ENCODE peak calls at places on chromosomes 1 and 21, in eight cellular contexts. P is HTR-8/SVneo; O is G401; R is lower leg skin; Q is memory B cell; G is NK-92 treated with Interleukin-12 subunit alpha and Interleukin-12 subunit beta, amount 100 ng/mL, for 24 hours; C is DMS 273 treated with DMSO at 0.1 percent for 48 hours; L is activated CD4-positive, alpha-beta T cell treated with anti-CD3 and anti-CD28 coated beads for 36 hours. H is an unnamed sample.

GRCh38 chr1:74457269-74457668 is 55.1 kb downstream of the LRRC53 start:
- DNase-seq in Q (no peak), G (no peak), O (no peak), R (no peak), P (no peak), C (no peak), L (no peak), H (no peak)

GRCh38 chr1:8169364-8170058 is 143.4 kb upstream of the ERRFI1 start:
- DNase-seq in C (peak; percentile 71), L (peak; percentile 65), O (peak; percentile 97), G (no peak), R (no peak), Q (no peak), P (peak; percentile 29), H (peak; percentile 85)

GRCh38 chr1:157202331-157202730 is 64.1 kb upstream of the ETV3 start:
- DNase-seq in Q (no peak), G (no peak), L (no peak), R (no peak), C (no peak), P (no peak), O (no peak), H (no peak)

GRCh38 chr1:31936278-31936965 is 1.7 kb downstream of the PTP4A2 start:
- DNase-seq in P (no peak), R (peak; percentile 42), Q (no peak), L (no peak), G (no peak), O (no peak), C (no peak), H (no peak)

GRCh38 chr1:227793079-227793947 is 22.2 kb upstream of the PRSS38 start:
- DNase-seq in P (no peak), C (no peak), Q (no peak), G (no peak), O (no peak), L (no peak), R (peak; percentile 84), H (no peak)

GRCh38 chr1:108729481-108729880 is 16.8 kb downstream of the FNDC7 start:
- DNase-seq in O (no peak), L (no peak), Q (no peak), P (no peak), R (no peak), G (no peak), C (no peak), H (no peak)

GRCh38 chr1:7570311-7570710 is 200.8 kb upstream of the VAMP3 start:
- DNase-seq in P (no peak), Q (no peak), C (no peak), O (no peak), R (no peak), G (no peak), L (no peak), H (no peak)

GRCh38 chr1:220956861-220957605 is 77.8 kb downstream of the HLX start:
- DNase-seq in Q (no peak), O (no peak), L (no peak), C (no peak), R (no peak), P (peak; percentile 27), G (no peak), H (no peak)

GRCh38 chr1:159839135-159839849 is 12.6 kb downstream of the SLAMF8 start:
- DNase-seq in G (no peak), C (no peak), O (no peak), L (no peak), Q (no peak), P (no peak), R (no peak), H (no peak)

GRCh38 chr1:222307621-222308020 is 240.3 kb downstream of the HHIPL2 start:
- DNase-seq in P (no peak), L (no peak), C (no peak), Q (no peak), R (no peak), G (no peak), O (no peak), H (no peak)

GRCh38 chr1:179814513-179814838 is 63.1 kb downstream of the TOR1AIP2 start:
- DNase-seq in C (no peak), Q (no peak), L (no peak), O (no peak), P (no peak), G (no peak), R (peak; percentile 91), H (no peak)

GRCh38 chr1:95438213-95438948 is 204.4 kb downstream of the RWDD3 start:
- DNase-seq in Q (no peak), G (no peak), C (no peak), R (no peak), O (no peak), L (no peak), P (no peak), H (no peak)

GRCh38 chr1:223774133-223774811 is 61.9 kb downstream of the CAPN2 start:
- DNase-seq in R (no peak), Q (no peak), L (no peak), P (no peak), C (no peak), O (no peak), G (no peak), H (no peak)

GRCh38 chr1:164588388-164589341 is 29.7 kb downstream of the PBX1 start:
- DNase-seq in Q (no peak), G (no peak), C (peak; percentile 75), R (peak; percentile 91), O (no peak), L (no peak), P (peak; percentile 5), H (peak; percentile 15)

GRCh38 chr21:39581414-39581813 is 31.3 kb upstream of the B3GALT5 start:
- DNase-seq in L (no peak), G (no peak), R (no peak), Q (no peak), P (no peak), O (no peak), C (no peak), H (no peak)

GRCh38 chr1:214449371-214449770 is 102.0 kb downstream of the PTPN14 start:
- DNase-seq in L (no peak), Q (no peak), O (no peak), R (no peak), G (no peak), C (no peak), P (no peak), H (no peak)

GRCh38 chr1:3271866-3272265 is 182.6 kb upstream of the ARHGEF16 start:
- DNase-seq in R (no peak), Q (no peak), C (no peak), O (no peak), P (no peak), L (no peak), G (no peak), H (no peak)

GRCh38 chr1:219189021-219189824 is 15.5 kb downstream of the LYPLAL1 start:
- DNase-seq in P (no peak), R (no peak), G (no peak), O (no peak), L (no peak), C (peak; percentile 17), Q (no peak), H (no peak)

GRCh38 chr1:203612932-203613682 is 13.5 kb upstream of the ATP2B4 start:
- DNase-seq in Q (no peak), G (peak; percentile 16), P (no peak), R (no peak), O (no peak), L (no peak), C (no peak), H (no peak)

GRCh38 chr1:205488074-205488723 is 16.3 kb upstream of the CDK18 start:
- DNase-seq in P (peak; percentile 88), L (peak; percentile 67), O (peak; percentile 73), G (peak; percentile 58), R (peak; percentile 82), Q (peak; percentile 54), C (peak; percentile 53), H (peak; percentile 75)

GRCh38 chr1:224069138-224069537 is 44.8 kb upstream of the FBXO28 start:
- DNase-seq in R (no peak), O (no peak), G (no peak), P (no peak), L (no peak), Q (no peak), C (no peak), H (no peak)

GRCh38 chr1:60596791-60597748 is 485.3 kb upstream of the NFIA start:
- DNase-seq in L (no peak), O (no peak), G (no peak), Q (no peak), C (no peak), P (no peak), R (no peak), H (no peak)

GRCh38 chr21:42553435-42553834 is 39.8 kb downstream of the SLC37A1 start:
- DNase-seq in G (no peak), O (no peak), R (no peak), P (no peak), Q (no peak), L (no peak), C (no peak), H (no peak)

GRCh38 chr1:100752806-100753205 is 33.3 kb downstream of the VCAM1 start:
- DNase-seq in G (no peak), R (no peak), Q (no peak), P (no peak), C (no peak), O (no peak), L (no peak), H (no peak)

GRCh38 chr21:32099812-32100416 is 178.9 kb downstream of the MIS18A start:
- DNase-seq in P (no peak), O (no peak), C (no peak), G (no peak), R (no peak), Q (no peak), L (no peak), H (no peak)

GRCh38 chr21:43301424-43302355 is 125.2 kb downstream of the SIK1 start:
- DNase-seq in P (no peak), Q (no peak), R (no peak), O (no peak), L (no peak), G (no peak), C (no peak), H (no peak)

GRCh38 chr1:233790662-233791371 is 113.7 kb upstream of the SLC35F3 start:
- DNase-seq in P (peak; percentile 71), L (peak; percentile 31), Q (peak; percentile 19), O (peak; percentile 96), R (no peak), C (peak; percentile 42), G (peak; percentile 1), H (peak; percentile 88)

GRCh38 chr1:99956755-99957154 is 13.0 kb upstream of the SLC35A3 start:
- DNase-seq in O (no peak), R (no peak), Q (no peak), L (no peak), G (no peak), C (no peak), P (no peak), H (no peak)

GRCh38 chr1:211738709-211739301 is 63.4 kb upstream of the NEK2 start:
- DNase-seq in C (no peak), G (no peak), R (no peak), O (no peak), Q (no peak), L (peak; percentile 38), P (peak; percentile 31), H (no peak)

GRCh38 chr1:25174363-25174729 is 58.0 kb downstream of the SYF2 start:
- DNase-seq in P (no peak), G (no peak), C (no peak), R (no peak), Q (no peak), L (no peak), O (no peak), H (no peak)

GRCh38 chr1:9659328-9659727 is 7.8 kb downstream of the PIK3CD start:
- DNase-seq in L (no peak), O (no peak), R (no peak), C (no peak), G (no peak), Q (no peak), P (peak; percentile 48), H (no peak)

GRCh38 chr1:234601217-234602017 is 8.6 kb downstream of the IRF2BP2 start:
- DNase-seq in G (no peak), R (peak; percentile 48), L (peak; percentile 25), P (no peak), O (peak; percentile 32), C (peak; percentile 43), Q (no peak), H (no peak)

GRCh38 chr1:204148098-204148406 is 3.8 kb downstream of the ETNK2 start:
- DNase-seq in G (no peak), Q (no peak), C (no peak), R (no peak), L (no peak), P (no peak), O (no peak), H (no peak)

GRCh38 chr1:198672124-198672523 is 33.3 kb downstream of the PTPRC start:
- DNase-seq in G (no peak), L (no peak), Q (no peak), C (no peak), R (no peak), O (no peak), P (peak; percentile 48), H (no peak)